ENCODE peak calls at places on chromosomes 7 and 10, in seven cellular contexts. C is HCT116; F is A673; B is naive thymus-derived CD8-positive, alpha-beta T cell; H is amniotic epithelial cell; X is stimulated activated CD8-positive, alpha-beta memory T cell treated with anti-CD3 and anti-CD28 coated beads, Interleukin-4, amount 100 ng/mL, for 24 hours; K is H4. N is an unnamed sample.

GRCh38 chr7:36192050-36192824 is 39.2 kb downstream of the EEPD1 start:
- DNase-seq in C (no peak), F (no peak), B (no peak), H (peak; percentile 80), X (no peak), K (peak; percentile 97), N (peak; percentile 79)

GRCh38 chr10:80146918-80147317 is 14.4 kb downstream of the PLAC9 start:
- DNase-seq in C (no peak), F (no peak), B (no peak), H (no peak), X (no peak), K (no peak), N (no peak)

GRCh38 chr10:119834188-119834587 is 38.5 kb downstream of the MCMBP start:
- DNase-seq in C (no peak), F (no peak), B (no peak), H (no peak), X (no peak), K (no peak), N (no peak)

GRCh38 chr7:92881091-92881485 is 44.7 kb upstream of the CDK6 start:
- DNase-seq in C (no peak), F (no peak), B (no peak), H (no peak), X (no peak), K (no peak), N (no peak)

GRCh38 chr10:103745264-103746247 is 109.8 kb downstream of the SH3PXD2A start:
- DNase-seq in C (peak; percentile 76), F (peak; percentile 46), B (no peak), H (no peak), X (no peak), K (peak; percentile 39), N (no peak)

GRCh38 chr10:63866747-63867140 is 345.5 kb downstream of the REEP3 start:
- DNase-seq in C (peak; percentile 51), F (peak; percentile 56), B (no peak), H (peak; percentile 11), X (no peak), K (peak; percentile 31), N (peak; percentile 54)

GRCh38 chr10:35640951-35641429 is 1.1 kb downstream of the FZD8 start:
- DNase-seq in C (peak; percentile 31), F (peak; percentile 94), B (peak; percentile 40), H (peak; percentile 83), X (no peak), K (peak; percentile 75), N (peak; percentile 94)

GRCh38 chr10:72011016-72011415 is 46.8 kb downstream of the CHST3 start:
- DNase-seq in C (no peak), F (no peak), B (no peak), H (no peak), X (no peak), K (no peak), N (no peak)

GRCh38 chr10:24722676-24723385 is 856 bp downstream of the ARHGAP21 start:
- DNase-seq in C (no peak), F (peak; percentile 77), B (peak; percentile 56), H (peak; percentile 51), X (peak; percentile 32), K (no peak), N (peak; percentile 54)

GRCh38 chr10:48608926-48609325 is 4.1 kb upstream of the ARHGAP22 start:
- DNase-seq in C (no peak), F (no peak), B (no peak), H (no peak), X (no peak), K (no peak), N (no peak)

GRCh38 chr7:27671675-27672074 is 9.0 kb upstream of the HIBADH start:
- DNase-seq in C (no peak), F (no peak), B (no peak), H (no peak), X (no peak), K (no peak), N (no peak)

GRCh38 chr10:27948191-27948590 is 50.7 kb downstream of the ODAD2 start:
- DNase-seq in C (no peak), F (no peak), B (no peak), H (no peak), X (no peak), K (no peak), N (no peak)

GRCh38 chr7:5200561-5201235 is 10.7 kb downstream of the WIPI2 start:
- DNase-seq in C (no peak), F (no peak), B (no peak), H (no peak), X (no peak), K (no peak), N (no peak)

GRCh38 chr7:4610768-4611467 is 71.2 kb upstream of the FOXK1 start:
- DNase-seq in C (peak; percentile 73), F (peak; percentile 75), B (peak; percentile 75), H (peak; percentile 65), X (peak; percentile 3), K (peak; percentile 90), N (peak; percentile 84)

N was measured in choroid plexus epithelial cell.